ENCODE peak calls at places on chromosomes 12 and 14, in seven cellular contexts. T, L, Z, H, F, I and J are unnamed samples.

GRCh38 chr12:104603545-104603973 is 146.8 kb downstream of the CHST11 start:
- DNase-seq in T (no peak), L (no peak), Z (no peak), H (no peak), F (no peak), I (peak; percentile 74), J (no peak)

GRCh38 chr12:89593873-89594272 is 68.0 kb upstream of the POC1B start:
- DNase-seq in T (no peak), L (no peak), Z (no peak), H (no peak), F (no peak), I (no peak), J (no peak)

GRCh38 chr12:121214855-121215745 is 5.2 kb downstream of the P2RX4 start:
- DNase-seq in T (no peak), L (peak; percentile 28), Z (no peak), H (peak; percentile 38), F (no peak), I (peak; percentile 75), J (peak; percentile 64)

GRCh38 chr12:89861086-89861485 is 152.4 kb upstream of the ATP2B1 start:
- DNase-seq in T (no peak), L (no peak), Z (no peak), H (no peak), F (no peak), I (no peak), J (no peak)

GRCh38 chr12:127567531-127567930 is 699.4 kb upstream of the TMEM132C start:
- DNase-seq in T (no peak), L (no peak), Z (no peak), H (no peak), F (no peak), I (no peak), J (no peak)

GRCh38 chr12:90301734-90302133 is 593.1 kb upstream of the ATP2B1 start:
- DNase-seq in T (no peak), L (no peak), Z (no peak), H (no peak), F (no peak), I (no peak), J (no peak)

GRCh38 chr12:12613334-12613733 is 1.7 kb downstream of the CREBL2 start:
- DNase-seq in T (no peak), L (no peak), Z (no peak), H (no peak), F (no peak), I (no peak), J (no peak)

GRCh38 chr12:69515394-69515793 is 45.2 kb downstream of the FRS2 start:
- DNase-seq in T (no peak), L (no peak), Z (no peak), H (no peak), F (no peak), I (no peak), J (no peak)

GRCh38 chr12:42568952-42569916 is 20.3 kb downstream of the PRICKLE1 start:
- DNase-seq in T (no peak), L (no peak), Z (no peak), H (peak; percentile 30), F (peak; percentile 63), I (peak; percentile 49), J (peak; percentile 25)

GRCh38 chr12:77130193-77130592 is 64.8 kb upstream of the E2F7 start:
- DNase-seq in T (no peak), L (no peak), Z (no peak), H (no peak), F (no peak), I (no peak), J (no peak)

GRCh38 chr12:49345048-49345839 is 1.4 kb upstream of the DNAJC22 start:
- DNase-seq in T (no peak), L (no peak), Z (no peak), H (no peak), F (peak; percentile 79), I (no peak), J (no peak)

GRCh38 chr12:123263196-123263817 is 8.3 kb downstream of the CDK2AP1 start:
- DNase-seq in T (no peak), L (no peak), Z (no peak), H (no peak), F (no peak), I (no peak), J (no peak)

GRCh38 chr12:106205208-106206069 is 42.4 kb downstream of the CKAP4 start:
- DNase-seq in T (no peak), L (no peak), Z (peak; percentile 68), H (peak; percentile 20), F (no peak), I (peak; percentile 64), J (no peak)

GRCh38 chr12:94147991-94148840 is at the start of gene PLXNC1:
- DNase-seq in T (peak; percentile 56), L (no peak), Z (peak; percentile 62), H (no peak), F (peak; percentile 80), I (no peak), J (no peak)

GRCh38 chr12:81722004-81722403 is 37.1 kb downstream of the PPFIA2 start:
- DNase-seq in T (no peak), L (no peak), Z (no peak), H (no peak), F (no peak), I (no peak), J (no peak)

GRCh38 chr12:66235626-66236281 is 46.7 kb downstream of the IRAK3 start:
- DNase-seq in T (no peak), L (no peak), Z (no peak), H (no peak), F (peak; percentile 38), I (no peak), J (no peak)

GRCh38 chr12:65343801-65344200 is 65.3 kb downstream of the MSRB3 start:
- DNase-seq in T (no peak), L (no peak), Z (no peak), H (no peak), F (no peak), I (no peak), J (no peak)

DNA sequence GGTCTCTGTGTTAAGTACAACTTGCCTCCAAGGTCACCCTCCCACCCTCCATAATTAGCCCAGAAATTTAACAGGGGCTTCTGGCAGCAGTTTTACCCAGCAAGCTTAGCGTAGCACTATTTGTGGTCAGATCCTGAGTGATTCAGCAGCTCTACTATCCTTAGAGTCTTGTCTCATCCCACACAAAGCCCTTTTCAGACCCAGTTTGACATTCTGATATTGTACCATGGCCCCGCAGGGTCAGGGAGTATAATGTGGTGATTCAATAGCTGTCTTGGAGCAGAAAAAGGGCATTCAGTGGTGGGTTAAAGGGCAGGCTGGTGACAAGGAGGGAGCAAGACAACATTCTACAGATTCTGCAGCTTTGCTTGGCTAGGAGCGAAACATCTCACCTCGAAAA is 153.8 kb upstream of the DDHD1 start:
- DNase-seq in T (no peak), L (no peak), Z (no peak), H (peak; percentile 16), F (no peak), I (no peak), J (no peak)
- H3K4me3 ChIP-seq in T (no peak overlapping the region), L (peak overlapping the region; percentile 43), Z (peak overlapping the region; percentile 57), H (peak overlapping the region; percentile 57), F (no peak overlapping the region), I (no peak overlapping the region), J (no peak overlapping the region)

GRCh38 chr12:14767617-14768016 is 35.7 kb downstream of the WBP11 start:
- DNase-seq in T (no peak), L (no peak), Z (no peak), H (no peak), F (no peak), I (no peak), J (no peak)

GRCh38 chr12:14770495-14771313 is 32.6 kb downstream of the WBP11 start:
- DNase-seq in T (peak; percentile 90), L (peak; percentile 98), Z (peak; percentile 89), H (peak; percentile 91), F (peak; percentile 92), I (peak; percentile 83), J (peak; percentile 97)

GRCh38 chr12:14768823-14769405 is 34.4 kb downstream of the WBP11 start:
- DNase-seq in T (peak; percentile 31), L (no peak), Z (no peak), H (no peak), F (peak; percentile 45), I (no peak), J (no peak)

GRCh38 chr12:14769837-14770494 is 33.3 kb downstream of the WBP11 start:
- DNase-seq in T (peak; percentile 86), L (peak; percentile 78), Z (peak; percentile 77), H (peak; percentile 83), F (peak; percentile 95), I (peak; percentile 56), J (no peak)

DNA sequence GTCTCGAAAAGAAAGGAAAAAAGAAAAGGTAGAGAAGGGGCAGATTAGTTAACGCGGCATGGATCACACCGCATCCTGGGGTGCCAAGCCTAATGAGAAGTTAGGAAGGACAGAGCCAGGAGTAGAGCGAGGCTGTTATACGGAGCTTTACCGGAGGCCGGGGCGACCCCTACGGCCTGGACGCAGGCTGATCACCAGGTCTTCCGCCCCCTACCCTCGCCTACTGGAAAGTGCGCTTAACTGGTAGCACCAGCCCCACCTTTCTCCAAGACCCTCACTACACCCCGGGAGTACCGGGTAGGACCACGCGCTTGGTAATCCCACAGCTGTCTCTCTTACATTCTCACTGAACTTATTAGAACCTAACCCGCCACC is 33.8 kb downstream of the WBP11 start:
- DNase-seq in T (no peak), L (no peak), Z (peak; percentile 20), H (peak; percentile 42), F (peak; percentile 78), I (no peak), J (no peak)
- H3K4me1 ChIP-seq in T (peaks cover 3% of the 10 kb centered on the region), L (no peaks in the 10 kb centered on the region), Z (peaks cover 49% of the 10 kb centered on the region), H (peaks cover 29% of the 10 kb centered on the region), F (peaks cover 46% of the 10 kb centered on the region), I (peaks cover 19% of the 10 kb centered on the region), J (no peaks in the 10 kb centered on the region)

GRCh38 chr14:23006544-23007419 is 3.2 kb downstream of the C14orf93 start:
- DNase-seq in T (peak; percentile 96), L (peak; percentile 95), Z (peak; percentile 95), H (peak; percentile 100), F (peak; percentile 98), I (peak; percentile 96), J (peak; percentile 92)

GRCh38 chr14:23008836-23009235 is 1.1 kb downstream of the C14orf93 start:
- DNase-seq in T (no peak), L (no peak), Z (no peak), H (no peak), F (peak; percentile 61), I (no peak), J (no peak)

GRCh38 chr14:23005861-23006534 is 3.9 kb downstream of the C14orf93 start:
- DNase-seq in T (no peak), L (no peak), Z (no peak), H (no peak), F (no peak), I (no peak), J (no peak)

GRCh38 chr14:23009939-23010718 is at the start of gene C14orf93:
- DNase-seq in T (peak; percentile 71), L (peak; percentile 75), Z (peak; percentile 86), H (peak; percentile 69), F (peak; percentile 86), I (no peak), J (peak; percentile 39)

DNA sequence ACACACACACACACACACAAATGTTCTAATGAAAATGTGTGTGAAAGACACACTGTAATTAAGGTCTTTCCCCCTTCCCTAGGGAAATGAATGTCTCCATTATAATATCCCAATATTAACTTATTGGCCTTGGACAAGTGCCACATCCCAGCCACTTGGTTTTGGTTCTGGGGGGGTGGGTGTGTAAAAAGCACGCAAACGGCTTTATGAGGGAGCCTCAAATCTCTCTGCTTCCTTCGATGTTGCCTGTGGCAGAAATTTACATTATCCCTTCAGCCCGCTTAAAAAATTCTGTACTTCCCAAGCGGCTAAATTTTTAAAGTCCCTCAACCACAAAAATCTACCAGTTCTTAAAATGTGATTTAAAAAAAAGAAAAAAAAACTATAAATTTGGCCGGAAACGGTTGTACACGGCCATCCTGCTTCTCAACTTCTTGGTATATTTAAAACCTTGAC is 432 bp downstream of the C14orf93 start:
- DNase-seq in T (no peak), L (no peak), Z (no peak), H (no peak), F (no peak), I (no peak), J (no peak)
- H3K4me3 ChIP-seq in T (peak overlapping the region; percentile 47), L (peak overlapping the region; percentile 53), Z (peak overlapping the region; percentile 67), H (peak overlapping the region; percentile 57), F (peak overlapping the region; percentile 68), I (peak overlapping the region; percentile 57), J (peak overlapping the region; percentile 68)

GRCh38 chr14:80930095-80930494 is 11.4 kb downstream of the CEP128 start:
- DNase-seq in T (no peak), L (no peak), Z (no peak), H (no peak), F (peak; percentile 53), I (no peak), J (no peak)
- H3K4me1 ChIP-seq in T (peaks cover 13% of the 10 kb centered on the region), L (no peaks in the 10 kb centered on the region), Z (peaks cover 7% of the 10 kb centered on the region), H (no peaks in the 10 kb centered on the region), F (peaks cover 73% of the 10 kb centered on the region), I (peaks cover 9% of the 10 kb centered on the region), J (no peaks in the 10 kb centered on the region)